ENCODE peak calls at places on chromosomes 6 and 20, in five cellular contexts. K, S, V, O and T are unnamed samples.

GRCh38 chr6:55875420-55875819 is at the start of gene BMP5:
- DNase-seq in K (no peak), S (no peak), V (no peak), O (no peak), T (no peak)

GRCh38 chr6:21999012-21999528 is 297.8 kb downstream of the PRL start:
- DNase-seq in K (no peak), S (no peak), V (no peak), O (no peak), T (peak)

GRCh38 chr6:119129148-119129967 is 50.9 kb upstream of the FAM184A start:
- DNase-seq in K (peak), S (peak), V (no peak), O (no peak), T (no peak)

GRCh38 chr20:43938932-43939761 is 24.5 kb downstream of the TOX2 start:
- DNase-seq in K (peak), S (no peak), V (no peak), O (no peak), T (no peak)

GRCh38 chr6:11277275-11278206 is 45.1 kb upstream of the NEDD9 start:
- DNase-seq in K (peak), S (peak), V (no peak), O (no peak), T (no peak)

GRCh38 chr20:52425253-52425652 is 233.7 kb upstream of the ZFP64 start:
- DNase-seq in K (no peak), S (no peak), V (no peak), O (no peak), T (no peak)

GRCh38 chr6:111984081-111984480 is 69.8 kb upstream of the CCN6 start:
- DNase-seq in K (no peak), S (no peak), V (no peak), O (no peak), T (no peak)

GRCh38 chr6:168597471-168597875 is 156.5 kb downstream of the SMOC2 start:
- DNase-seq in K (no peak), S (no peak), V (no peak), O (no peak), T (peak)

GRCh38 chr20:41664584-41664983 is 46.4 kb upstream of the CHD6 start:
- DNase-seq in K (peak), S (no peak), V (no peak), O (no peak), T (no peak)

GRCh38 chr20:20432618-20433286 is 64.8 kb downstream of the INSM1 start:
- DNase-seq in K (no peak), S (no peak), V (no peak), O (no peak), T (no peak)

GRCh38 chr6:155837474-155837873 is 381.8 kb upstream of the NOX3 start:
- DNase-seq in K (no peak), S (no peak), V (no peak), O (no peak), T (no peak)

GRCh38 chr20:54231006-54231405 is 23.1 kb downstream of the PFDN4 start:
- DNase-seq in K (no peak), S (no peak), V (no peak), O (no peak), T (no peak)

GRCh38 chr6:17167327-17167979 is 65.6 kb downstream of the STMND1 start:
- DNase-seq in K (peak), S (no peak), V (peak), O (no peak), T (peak)

GRCh38 chr6:44265843-44266233 is 487 bp upstream of the NFKBIE start:
- DNase-seq in K (no peak), S (no peak), V (no peak), O (no peak), T (no peak)

GRCh38 chr20:38299963-38300362 is 4.0 kb upstream of the BPI start:
- DNase-seq in K (no peak), S (no peak), V (no peak), O (peak), T (no peak)